ENCODE peak calls at places on chromosomes 2 and 18, in eight cellular contexts. One of them, this sample, is unnamed.

GRCh38 chr2:150127271-150127990 is 360.0 kb downstream of the RND3 start:
- DNase-seq in lower lobe of right lung: no peak
- DNase-seq in A549: no peak
- DNase-seq in adrenal gland: no peak
- DNase-seq in GM12865: peak; percentile 67
- DNase-seq in heart right ventricle: no peak
- DNase-seq in testis: no peak
- DNase-seq in NB4: no peak
- DNase-seq in this sample: no peak

GRCh38 chr2:140454717-140455116 is 1674.5 kb upstream of the NXPH2 start:
- DNase-seq in testis: no peak
- DNase-seq in GM12865: no peak
- DNase-seq in lower lobe of right lung: no peak
- DNase-seq in NB4: no peak
- DNase-seq in A549: peak; percentile 5
- DNase-seq in adrenal gland: peak; percentile 28
- DNase-seq in heart right ventricle: no peak
- DNase-seq in this sample: peak; percentile 7

GRCh38 chr2:172864182-172864581 is 128.5 kb downstream of the RAPGEF4 start:
- DNase-seq in GM12865: peak; percentile 68
- DNase-seq in A549: no peak
- DNase-seq in testis: peak; percentile 79
- DNase-seq in lower lobe of right lung: peak; percentile 60
- DNase-seq in NB4: peak; percentile 74
- DNase-seq in adrenal gland: peak; percentile 77
- DNase-seq in heart right ventricle: peak; percentile 42
- DNase-seq in this sample: no peak

GRCh38 chr18:59744271-59744721 is 47.1 kb upstream of the CCBE1 start:
- DNase-seq in GM12865: no peak
- DNase-seq in testis: no peak
- DNase-seq in NB4: no peak
- DNase-seq in heart right ventricle: no peak
- DNase-seq in lower lobe of right lung: no peak
- DNase-seq in A549: no peak
- DNase-seq in adrenal gland: no peak
- DNase-seq in this sample: peak; percentile 36

GRCh38 chr2:159226059-159226461 is 60.4 kb downstream of the WDSUB1 start:
- DNase-seq in A549: peak; percentile 11
- DNase-seq in GM12865: peak; percentile 11
- DNase-seq in NB4: peak; percentile 81
- DNase-seq in adrenal gland: no peak
- DNase-seq in lower lobe of right lung: no peak
- DNase-seq in heart right ventricle: no peak
- DNase-seq in testis: no peak
- DNase-seq in this sample: peak; percentile 65

GRCh38 chr2:231965118-231965517 is 3.6 kb downstream of the DIS3L2 start:
- DNase-seq in heart right ventricle: no peak
- DNase-seq in GM12865: peak; percentile 7
- DNase-seq in adrenal gland: no peak
- DNase-seq in A549: no peak
- DNase-seq in lower lobe of right lung: no peak
- DNase-seq in testis: no peak
- DNase-seq in NB4: peak; percentile 18
- DNase-seq in this sample: no peak

GRCh38 chr2:195820867-195821565 is 164.0 kb downstream of the SLC39A10 start:
- DNase-seq in lower lobe of right lung: no peak
- DNase-seq in testis: no peak
- DNase-seq in A549: no peak
- DNase-seq in heart right ventricle: no peak
- DNase-seq in NB4: no peak
- DNase-seq in adrenal gland: no peak
- DNase-seq in GM12865: no peak
- DNase-seq in this sample: no peak

GRCh38 chr2:170742896-170743529 is 27.2 kb upstream of the ERICH2 start:
- DNase-seq in GM12865: no peak
- DNase-seq in A549: no peak
- DNase-seq in NB4: no peak
- DNase-seq in testis: no peak
- DNase-seq in heart right ventricle: no peak
- DNase-seq in adrenal gland: no peak
- DNase-seq in lower lobe of right lung: no peak
- DNase-seq in this sample: peak; percentile 9

GRCh38 chr2:100388703-100389102 is 28.8 kb downstream of the CHST10 start:
- DNase-seq in adrenal gland: no peak
- DNase-seq in NB4: no peak
- DNase-seq in heart right ventricle: no peak
- DNase-seq in lower lobe of right lung: no peak
- DNase-seq in A549: no peak
- DNase-seq in GM12865: no peak
- DNase-seq in testis: no peak
- DNase-seq in this sample: no peak

GRCh38 chr2:37637985-37638384 is 33.5 kb downstream of the CDC42EP3 start:
- DNase-seq in GM12865: no peak
- DNase-seq in testis: no peak
- DNase-seq in A549: no peak
- DNase-seq in NB4: no peak
- DNase-seq in adrenal gland: no peak
- DNase-seq in heart right ventricle: no peak
- DNase-seq in lower lobe of right lung: no peak
- DNase-seq in this sample: no peak

GRCh38 chr18:49645836-49646235 is 84.0 kb downstream of the LIPG start:
- DNase-seq in GM12865: no peak
- DNase-seq in heart right ventricle: peak; percentile 77
- DNase-seq in lower lobe of right lung: no peak
- DNase-seq in adrenal gland: peak; percentile 22
- DNase-seq in testis: peak; percentile 84
- DNase-seq in A549: no peak
- DNase-seq in NB4: no peak
- DNase-seq in this sample: no peak

GRCh38 chr2:132582360-132582759 is 87.6 kb downstream of the LYPD1 start:
- DNase-seq in GM12865: no peak
- DNase-seq in testis: no peak
- DNase-seq in NB4: no peak
- DNase-seq in heart right ventricle: no peak
- DNase-seq in adrenal gland: no peak
- DNase-seq in A549: no peak
- DNase-seq in lower lobe of right lung: no peak
- DNase-seq in this sample: no peak

GRCh38 chr2:144455979-144456378 is 63.9 kb downstream of the ZEB2 start:
- DNase-seq in lower lobe of right lung: no peak
- DNase-seq in NB4: no peak
- DNase-seq in testis: no peak
- DNase-seq in GM12865: no peak
- DNase-seq in A549: no peak
- DNase-seq in heart right ventricle: no peak
- DNase-seq in adrenal gland: no peak
- DNase-seq in this sample: no peak

GRCh38 chr2:47373747-47374146 is 29.2 kb upstream of the MSH2 start:
- DNase-seq in GM12865: no peak
- DNase-seq in adrenal gland: no peak
- DNase-seq in lower lobe of right lung: no peak
- DNase-seq in heart right ventricle: no peak
- DNase-seq in NB4: peak; percentile 33
- DNase-seq in testis: peak; percentile 35
- DNase-seq in A549: peak; percentile 48
- DNase-seq in this sample: no peak

GRCh38 chr18:76564117-76564516 is 69.1 kb upstream of the ZNF516 start:
- DNase-seq in GM12865: no peak
- DNase-seq in testis: no peak
- DNase-seq in NB4: peak; percentile 67
- DNase-seq in lower lobe of right lung: no peak
- DNase-seq in heart right ventricle: no peak
- DNase-seq in adrenal gland: no peak
- DNase-seq in A549: no peak
- DNase-seq in this sample: no peak

GRCh38 chr2:157625311-157625710 is 3.4 kb downstream of the ACVR1C start:
- DNase-seq in A549: no peak
- DNase-seq in adrenal gland: no peak
- DNase-seq in lower lobe of right lung: no peak
- DNase-seq in NB4: no peak
- DNase-seq in testis: no peak
- DNase-seq in heart right ventricle: no peak
- DNase-seq in GM12865: no peak
- DNase-seq in this sample: no peak

GRCh38 chr2:100754951-100755350 is 65.0 kb upstream of the NPAS2 start:
- DNase-seq in testis: no peak
- DNase-seq in lower lobe of right lung: no peak
- DNase-seq in A549: no peak
- DNase-seq in NB4: no peak
- DNase-seq in adrenal gland: no peak
- DNase-seq in GM12865: no peak
- DNase-seq in heart right ventricle: no peak
- DNase-seq in this sample: no peak

GRCh38 chr2:142769761-142770160 is 107.7 kb upstream of the KYNU start:
- DNase-seq in lower lobe of right lung: no peak
- DNase-seq in NB4: no peak
- DNase-seq in adrenal gland: no peak
- DNase-seq in testis: no peak
- DNase-seq in GM12865: no peak
- DNase-seq in heart right ventricle: no peak
- DNase-seq in A549: no peak
- DNase-seq in this sample: no peak

GRCh38 chr18:63366270-63366990 is 576 bp downstream of the KDSR start:
- DNase-seq in GM12865: peak; percentile 61
- DNase-seq in testis: peak; percentile 37
- DNase-seq in A549: peak; percentile 68
- DNase-seq in NB4: peak; percentile 69
- DNase-seq in adrenal gland: peak; percentile 75
- DNase-seq in lower lobe of right lung: peak; percentile 70
- DNase-seq in heart right ventricle: peak; percentile 23
- DNase-seq in this sample: no peak

GRCh38 chr2:28293416-28293815 is 99.2 kb upstream of the FOSL2 start:
- DNase-seq in testis: no peak
- DNase-seq in lower lobe of right lung: no peak
- DNase-seq in GM12865: no peak
- DNase-seq in adrenal gland: no peak
- DNase-seq in heart right ventricle: no peak
- DNase-seq in A549: no peak
- DNase-seq in NB4: no peak
- DNase-seq in this sample: no peak

GRCh38 chr2:218418717-218419458 is at the start of gene VIL1:
- DNase-seq in NB4: no peak
- DNase-seq in lower lobe of right lung: no peak
- DNase-seq in adrenal gland: no peak
- DNase-seq in heart right ventricle: no peak
- DNase-seq in A549: no peak
- DNase-seq in GM12865: no peak
- DNase-seq in testis: no peak
- DNase-seq in this sample: no peak

GRCh38 chr18:70501358-70501757 is 212.5 kb downstream of the SOCS6 start:
- DNase-seq in heart right ventricle: no peak
- DNase-seq in lower lobe of right lung: no peak
- DNase-seq in NB4: no peak
- DNase-seq in A549: no peak
- DNase-seq in GM12865: no peak
- DNase-seq in adrenal gland: no peak
- DNase-seq in testis: no peak
- DNase-seq in this sample: no peak

GRCh38 chr2:240462704-240463273 is 27.3 kb downstream of the GPC1 start:
- DNase-seq in lower lobe of right lung: no peak
- DNase-seq in A549: no peak
- DNase-seq in NB4: no peak
- DNase-seq in GM12865: no peak
- DNase-seq in testis: no peak
- DNase-seq in adrenal gland: peak; percentile 18
- DNase-seq in heart right ventricle: no peak
- DNase-seq in this sample: no peak

GRCh38 chr2:123717616-123718279 is 307.3 kb upstream of the CNTNAP5 start:
- DNase-seq in testis: no peak
- DNase-seq in NB4: no peak
- DNase-seq in GM12865: no peak
- DNase-seq in heart right ventricle: no peak
- DNase-seq in A549: no peak
- DNase-seq in lower lobe of right lung: no peak
- DNase-seq in adrenal gland: no peak
- DNase-seq in this sample: no peak

GRCh38 chr2:84373391-84373790 is 85.7 kb downstream of the SUCLG1 start:
- DNase-seq in heart right ventricle: no peak
- DNase-seq in testis: no peak
- DNase-seq in NB4: no peak
- DNase-seq in lower lobe of right lung: no peak
- DNase-seq in GM12865: no peak
- DNase-seq in A549: no peak
- DNase-seq in adrenal gland: no peak
- DNase-seq in this sample: no peak

GRCh38 chr2:176380341-176380740 is 111.1 kb downstream of the MTX2 start:
- DNase-seq in NB4: no peak
- DNase-seq in adrenal gland: no peak
- DNase-seq in lower lobe of right lung: no peak
- DNase-seq in A549: no peak
- DNase-seq in heart right ventricle: no peak
- DNase-seq in testis: no peak
- DNase-seq in GM12865: no peak
- DNase-seq in this sample: no peak

GRCh38 chr18:23453657-23454011 is 547 bp downstream of the RIOK3 start:
- DNase-seq in lower lobe of right lung: no peak
- DNase-seq in A549: no peak
- DNase-seq in heart right ventricle: no peak
- DNase-seq in adrenal gland: no peak
- DNase-seq in testis: no peak
- DNase-seq in GM12865: peak; percentile 29
- DNase-seq in NB4: peak; percentile 46
- DNase-seq in this sample: no peak

GRCh38 chr2:207766697-207767460 is 2.8 kb downstream of the FZD5 start:
- DNase-seq in NB4: no peak
- DNase-seq in GM12865: peak; percentile 7
- DNase-seq in adrenal gland: no peak
- DNase-seq in lower lobe of right lung: peak; percentile 58
- DNase-seq in testis: peak; percentile 18
- DNase-seq in heart right ventricle: no peak
- DNase-seq in A549: no peak
- DNase-seq in this sample: no peak
- H3K4me3 ChIP-seq in NB4: no peak overlapping the region
- H3K4me3 ChIP-seq in GM12865: no peak overlapping the region
- H3K4me3 ChIP-seq in adrenal gland: no peak overlapping the region
- H3K4me3 ChIP-seq in lower lobe of right lung: peak overlapping the region; percentile 84
- H3K4me3 ChIP-seq in testis: peak overlapping the region; percentile 66
- H3K4me3 ChIP-seq in heart right ventricle: no peak overlapping the region
- H3K4me3 ChIP-seq in A549: no peak overlapping the region
- H3K4me3 ChIP-seq in this sample: peak overlapping the region; percentile 97

GRCh38 chr2:101832114-101832513 is 134.6 kb downstream of the MAP4K4 start:
- DNase-seq in NB4: peak; percentile 17
- DNase-seq in A549: no peak
- DNase-seq in heart right ventricle: no peak
- DNase-seq in GM12865: no peak
- DNase-seq in lower lobe of right lung: no peak
- DNase-seq in testis: no peak
- DNase-seq in adrenal gland: no peak
- DNase-seq in this sample: no peak
- TF ChIP-seq CTCF in NB4: no peak
- TF ChIP-seq CTCF in A549: peak; percentile 42
- TF ChIP-seq CTCF in heart right ventricle: peak; percentile 61
- TF ChIP-seq CTCF in GM12865: no peak
- TF ChIP-seq CTCF in lower lobe of right lung: peak; percentile 35
- TF ChIP-seq CTCF in testis: peak; percentile 14
- TF ChIP-seq CTCF in adrenal gland: peak; percentile 42
- TF ChIP-seq CTCF in this sample: no peak

GRCh38 chr2:61534926-61535325 is 3.2 kb downstream of the XPO1 start:
- DNase-seq in A549: no peak
- DNase-seq in NB4: no peak
- DNase-seq in lower lobe of right lung: no peak
- DNase-seq in GM12865: no peak
- DNase-seq in testis: no peak
- DNase-seq in heart right ventricle: no peak
- DNase-seq in adrenal gland: no peak
- DNase-seq in this sample: no peak
- H3K4me3 ChIP-seq in A549: peak overlapping the region; percentile 83
- H3K4me3 ChIP-seq in NB4: peak overlapping the region; percentile 91
- H3K4me3 ChIP-seq in lower lobe of right lung: peak overlapping the region; percentile 69
- H3K4me3 ChIP-seq in GM12865: peak overlapping the region; percentile 80
- H3K4me3 ChIP-seq in testis: no peak overlapping the region
- H3K4me3 ChIP-seq in heart right ventricle: no peak overlapping the region
- H3K4me3 ChIP-seq in adrenal gland: no peak overlapping the region
- H3K4me3 ChIP-seq in this sample: peak overlapping the region; percentile 83

GRCh38 chr2:168515502-168515901 is 59.4 kb downstream of the CERS6 start:
- DNase-seq in lower lobe of right lung: no peak
- DNase-seq in adrenal gland: no peak
- DNase-seq in GM12865: no peak
- DNase-seq in A549: no peak
- DNase-seq in NB4: no peak
- DNase-seq in testis: no peak
- DNase-seq in heart right ventricle: no peak
- DNase-seq in this sample: peak; percentile 18
- TF ChIP-seq CTCF in lower lobe of right lung: no peak
- TF ChIP-seq CTCF in adrenal gland: no peak
- TF ChIP-seq CTCF in GM12865: no peak
- TF ChIP-seq CTCF in A549: no peak
- TF ChIP-seq CTCF in NB4: no peak
- TF ChIP-seq CTCF in testis: no peak
- TF ChIP-seq CTCF in heart right ventricle: no peak
- TF ChIP-seq CTCF in this sample: no peak

This sample was measured in epithelial cell of proximal tubule.